ENCODE peak calls at places on chromosomes 13 and 19, in seven cellular contexts. N is NT2/D1, L is NCI-H1930, A is H9, C is osteocyte, K is NCI-H1105, H is globus pallidus. I is an unnamed sample.

GRCh38 chr13:47459512-47459911 is 541.6 kb downstream of the SUCLA2 start:
- DNase-seq in N (no peak), L (no peak), A (no peak), C (no peak), K (no peak), H (no peak), I (no peak)

GRCh38 chr19:6465006-6465405 is 935 bp downstream of the CRB3 start:
- DNase-seq in N (no peak), L (no peak), A (no peak), C (no peak), K (no peak), H (no peak), I (no peak)

GRCh38 chr19:5271145-5271544 is 69.5 kb downstream of the PTPRS start:
- DNase-seq in N (no peak), L (no peak), A (no peak), C (no peak), K (no peak), H (no peak), I (no peak)

GRCh38 chr13:102870677-102871415 is 25.0 kb downstream of the ERCC5 start:
- DNase-seq in N (peak), L (peak), A (peak), C (no peak), K (no peak), H (peak), I (peak)

GRCh38 chr19:7982103-7982502 is 23.3 kb downstream of the ELAVL1 start:
- DNase-seq in N (no peak), L (no peak), A (no peak), C (no peak), K (no peak), H (no peak), I (no peak)

GRCh38 chr19:54029930-54030490 is 33.7 kb downstream of the VSTM1 start:
- DNase-seq in N (peak), L (peak), A (peak), C (no peak), K (no peak), H (peak), I (peak)

GRCh38 chr13:40401911-40402776 is 264.3 kb downstream of the FOXO1 start:
- DNase-seq in N (no peak), L (no peak), A (no peak), C (peak), K (no peak), H (peak), I (no peak)

GRCh38 chr13:77800219-77800618 is 102.7 kb downstream of the SLAIN1 start:
- DNase-seq in N (no peak), L (no peak), A (no peak), C (no peak), K (no peak), H (no peak), I (no peak)

GRCh38 chr19:18576383-18576782 is 4.7 kb downstream of the UBA52 start:
- DNase-seq in N (no peak), L (no peak), A (no peak), C (no peak), K (no peak), H (no peak), I (no peak)

GRCh38 chr13:31444266-31444862 is 244.6 kb downstream of the B3GLCT start:
- DNase-seq in N (no peak), L (no peak), A (no peak), C (no peak), K (no peak), H (no peak), I (no peak)

GRCh38 chr19:15642807-15643206 is 2.1 kb downstream of the CYP4F3 start:
- DNase-seq in N (no peak), L (no peak), A (no peak), C (no peak), K (no peak), H (no peak), I (no peak)

I was measured in NCI-H2171.